ENCODE peak calls at places on chromosomes 7 and 10, in seven cellular contexts. K, N, C, S, T, F and W are unnamed samples.
A peak's percentile ranks its signal among the peaks of the same experiment; 100 is the strongest.

GRCh38 chr7:87219545-87220025 is at the start of gene TMEM243:
- DNase-seq in K (peak; percentile 22), N (peak; percentile 65), C (peak; percentile 86), S (peak; percentile 31), T (peak; percentile 86), F (peak; percentile 98), W (no peak)

GRCh38 chr7:79046061-79046460 is 407.4 kb downstream of the MAGI2 start:
- DNase-seq in K (no peak), N (no peak), C (no peak), S (no peak), T (no peak), F (no peak), W (no peak)

GRCh38 chr10:28480566-28480965 is 52.4 kb upstream of the WAC start:
- DNase-seq in K (no peak), N (no peak), C (no peak), S (no peak), T (no peak), F (no peak), W (no peak)

GRCh38 chr7:2523941-2524807 is 4.6 kb downstream of the LFNG start:
- DNase-seq in K (peak; percentile 45), N (peak; percentile 74), C (no peak), S (peak; percentile 62), T (peak; percentile 95), F (peak; percentile 86), W (no peak)

GRCh38 chr10:61995093-61995492 is 93.6 kb downstream of the ARID5B start:
- DNase-seq in K (no peak), N (no peak), C (no peak), S (no peak), T (no peak), F (no peak), W (no peak)

GRCh38 chr10:21849624-21850023 is 153.9 kb downstream of the DNAJC1 start:
- DNase-seq in K (no peak), N (peak; percentile 6), C (no peak), S (no peak), T (no peak), F (no peak), W (no peak)

GRCh38 chr10:23610626-23611307 is 171.9 kb downstream of the OTUD1 start:
- DNase-seq in K (no peak), N (no peak), C (no peak), S (no peak), T (no peak), F (no peak), W (no peak)

GRCh38 chr7:137109966-137110930 is 233.3 kb downstream of the PTN start:
- DNase-seq in K (no peak), N (no peak), C (no peak), S (no peak), T (no peak), F (no peak), W (no peak)

GRCh38 chr10:97849491-97850402 is at the start of gene GOLGA7B:
- DNase-seq in K (peak; percentile 13), N (peak; percentile 89), C (no peak), S (peak; percentile 5), T (peak; percentile 44), F (peak; percentile 91), W (no peak)

GRCh38 chr10:86363184-86363832 is 3.3 kb downstream of the GRID1 start:
- DNase-seq in K (no peak), N (peak; percentile 81), C (peak; percentile 62), S (no peak), T (no peak), F (peak; percentile 75), W (no peak)

GRCh38 chr10:89283988-89284475 is 17.8 kb upstream of the IFIT2 start:
- DNase-seq in K (no peak), N (peak; percentile 51), C (peak; percentile 92), S (peak; percentile 16), T (peak; percentile 28), F (no peak), W (no peak)

GRCh38 chr7:130334274-130334673 is 10.3 kb upstream of the CPA5 start:
- DNase-seq in K (no peak), N (no peak), C (no peak), S (no peak), T (no peak), F (no peak), W (no peak)

DNA sequence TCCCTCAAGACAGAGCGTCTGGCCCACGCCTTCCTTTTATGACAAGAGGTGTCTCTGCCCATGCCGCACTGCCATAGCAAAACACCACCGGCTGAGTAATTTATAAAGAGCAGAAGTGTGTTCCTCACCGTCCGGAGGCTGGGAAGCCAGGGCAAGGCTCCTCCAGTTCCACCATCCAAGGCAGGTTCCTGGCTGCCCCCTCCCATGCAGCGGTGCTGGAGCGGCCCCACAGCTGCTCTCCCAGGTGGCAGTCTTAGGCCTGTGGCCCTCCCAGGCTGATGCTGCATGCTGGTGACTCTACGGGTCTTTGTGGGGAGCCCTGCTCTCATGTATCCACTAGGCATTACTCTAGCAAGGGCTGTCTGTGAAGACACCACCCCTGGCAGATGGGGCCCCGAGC is 113.1 kb downstream of the TCERG1L start:
- DNase-seq in K (no peak), N (no peak), C (no peak), S (no peak), T (no peak), F (peak; percentile 42), W (no peak)
- TF ChIP-seq POLR2AphosphoS5 in K (no peak), N (no peak), C (no peak), S (no peak), T (no peak), F (no peak), W (no peak)

GRCh38 chr10:52334595-52334994 is 20.5 kb downstream of the DKK1 start:
- DNase-seq in K (no peak), N (no peak), C (no peak), S (peak; percentile 57), T (no peak), F (no peak), W (no peak)
- H3K27ac ChIP-seq in K (no peak overlapping the region), N (no peak overlapping the region), C (no peak overlapping the region), S (no peak overlapping the region), T (no peak overlapping the region), F (no peak overlapping the region), W (peak overlapping the region; percentile 75)

GRCh38 chr7:117780832-117781231 is 92.4 kb downstream of the CTTNBP2 start:
- DNase-seq in K (no peak), N (no peak), C (no peak), S (no peak), T (no peak), F (no peak), W (no peak)
- TF ChIP-seq POLR2AphosphoS5 in K (no peak), N (no peak), C (no peak), S (no peak), T (no peak), F (no peak), W (no peak)

GRCh38 chr7:102938679-102939078 is 25.9 kb downstream of the LRRC17 start:
- DNase-seq in K (no peak), N (no peak), C (no peak), S (no peak), T (no peak), F (no peak), W (no peak)
- H3K27ac ChIP-seq in K (no peak overlapping the region), N (no peak overlapping the region), C (peak overlapping the region; percentile 25), S (no peak overlapping the region), T (peak overlapping the region; percentile 20), F (peak overlapping the region; percentile 1), W (peak overlapping the region; percentile 12)